ENCODE peak calls at places on chromosomes 13 and 19, in five cellular contexts. F, Q, B, S and Y are unnamed samples.

GRCh38 chr19:52748336-52748950 is 13.6 kb upstream of the ZNF611 start:
- DNase-seq in Q (peak), S (peak), F (peak), B (peak), Y (no peak)

GRCh38 chr19:41792513-41793413 is 3.6 kb upstream of the CEACAM3 start:
- DNase-seq in F (peak), S (peak), Q (peak), B (no peak), Y (peak)

GRCh38 chr19:39196860-39197562 is at the start of gene NCCRP1:
- DNase-seq in S (peak), B (no peak), F (no peak), Q (no peak), Y (no peak)

GRCh38 chr13:99057310-99057975 is 79.6 kb upstream of the DOCK9 start:
- DNase-seq in F (peak), Q (peak), S (no peak), B (peak), Y (no peak)

GRCh38 chr13:79810671-79811070 is 329.7 kb downstream of the NDFIP2 start:
- DNase-seq in F (peak), Q (peak), B (peak), S (peak), Y (no peak)

GRCh38 chr19:18674616-18675015 is 8.9 kb upstream of the CRTC1 start:
- DNase-seq in F (peak), S (no peak), B (peak), Q (no peak), Y (no peak)

GRCh38 chr19:17755977-17756670 is 4.8 kb downstream of the FCHO1 start:
- DNase-seq in F (peak), B (peak), Q (peak), S (peak), Y (peak)

GRCh38 chr19:7294571-7295212 is 478 bp upstream of the INSR start:
- DNase-seq in F (peak), Q (peak), S (peak), B (peak), Y (peak)

GRCh38 chr13:26433776-26434175 is 123.7 kb upstream of the WASF3 start:
- DNase-seq in B (no peak), S (no peak), Q (no peak), F (no peak), Y (no peak)

GRCh38 chr13:102799544-102800144 is 725 bp downstream of the BIVM start:
- DNase-seq in F (peak), S (peak), B (peak), Q (peak), Y (no peak)

GRCh38 chr13:70758932-70759331 is 650.7 kb upstream of the KLHL1 start:
- DNase-seq in S (no peak), Q (no peak), F (no peak), B (no peak), Y (no peak)

GRCh38 chr19:13692096-13692495 is 72.2 kb upstream of the MRI1 start:
- DNase-seq in S (no peak), F (peak), Q (peak), B (no peak), Y (no peak)

GRCh38 chr13:75541287-75541686 is 3.6 kb upstream of the COMMD6 start:
- DNase-seq in F (peak), B (peak), Q (no peak), S (no peak), Y (no peak)

GRCh38 chr19:22422220-22422619 is at the start of gene ZNF98:
- DNase-seq in S (no peak), B (no peak), Q (peak), F (no peak), Y (no peak)

GRCh38 chr13:113903912-113904311 is 40.0 kb upstream of the GAS6 start:
- DNase-seq in Q (no peak), F (no peak), B (no peak), S (no peak), Y (peak)

GRCh38 chr13:46617382-46617781 is 64.4 kb downstream of the LRCH1 start:
- DNase-seq in Q (peak), B (no peak), S (no peak), F (peak), Y (no peak)

GRCh38 chr13:95296326-95296939 is 4.8 kb downstream of the ABCC4 start:
- DNase-seq in S (peak), F (no peak), Q (no peak), B (no peak), Y (peak)

GRCh38 chr19:36051236-36051635 is 2.8 kb downstream of the THAP8 start:
- DNase-seq in F (no peak), S (peak), B (no peak), Q (no peak), Y (no peak)

GRCh38 chr13:83691966-83692365 is 190.3 kb downstream of the SLITRK1 start:
- DNase-seq in B (no peak), Q (peak), F (no peak), S (no peak), Y (no peak)

GRCh38 chr13:56515441-56515840 is 625.3 kb upstream of the PRR20A start:
- DNase-seq in F (no peak), S (no peak), B (peak), Q (no peak), Y (no peak)

GRCh38 chr19:543912-544608 is at the start of gene GZMM:
- DNase-seq in S (no peak), F (no peak), Q (no peak), B (no peak), Y (no peak)

GRCh38 chr19:3322199-3322978 is 44.0 kb upstream of the NFIC start:
- DNase-seq in S (no peak), Q (no peak), F (no peak), B (no peak), Y (no peak)

GRCh38 chr13:29886446-29886845 is 36.0 kb upstream of the UBL3 start:
- DNase-seq in Q (no peak), S (no peak), B (no peak), F (no peak), Y (no peak)

GRCh38 chr19:4639531-4640246 is 373 bp downstream of the TNFAIP8L1 start:
- DNase-seq in F (no peak), B (no peak), S (no peak), Q (no peak), Y (peak)

GRCh38 chr13:79990048-79990447 is 350.9 kb downstream of the SPRY2 start:
- DNase-seq in S (no peak), Q (no peak), F (peak), B (peak), Y (no peak)

GRCh38 chr19:42042455-42043170 is 27.4 kb downstream of the GRIK5 start:
- DNase-seq in F (no peak), Q (no peak), B (no peak), S (no peak), Y (no peak)

GRCh38 chr13:64510698-64511097 is 2719.4 kb downstream of the PCDH9 start:
- DNase-seq in B (no peak), F (no peak), S (no peak), Q (no peak), Y (no peak)

GRCh38 chr13:44715287-44716224 is 139.4 kb upstream of the TSC22D1 start:
- DNase-seq in S (no peak), B (no peak), F (no peak), Q (no peak), Y (no peak)

GRCh38 chr19:7263066-7263465 is 31.1 kb downstream of the INSR start:
- DNase-seq in B (no peak), S (no peak), Q (no peak), F (no peak), Y (no peak)

GRCh38 chr13:111546921-111547675 is 226.7 kb downstream of the TEX29 start:
- DNase-seq in S (no peak), Q (no peak), B (no peak), F (no peak), Y (no peak)

DNA sequence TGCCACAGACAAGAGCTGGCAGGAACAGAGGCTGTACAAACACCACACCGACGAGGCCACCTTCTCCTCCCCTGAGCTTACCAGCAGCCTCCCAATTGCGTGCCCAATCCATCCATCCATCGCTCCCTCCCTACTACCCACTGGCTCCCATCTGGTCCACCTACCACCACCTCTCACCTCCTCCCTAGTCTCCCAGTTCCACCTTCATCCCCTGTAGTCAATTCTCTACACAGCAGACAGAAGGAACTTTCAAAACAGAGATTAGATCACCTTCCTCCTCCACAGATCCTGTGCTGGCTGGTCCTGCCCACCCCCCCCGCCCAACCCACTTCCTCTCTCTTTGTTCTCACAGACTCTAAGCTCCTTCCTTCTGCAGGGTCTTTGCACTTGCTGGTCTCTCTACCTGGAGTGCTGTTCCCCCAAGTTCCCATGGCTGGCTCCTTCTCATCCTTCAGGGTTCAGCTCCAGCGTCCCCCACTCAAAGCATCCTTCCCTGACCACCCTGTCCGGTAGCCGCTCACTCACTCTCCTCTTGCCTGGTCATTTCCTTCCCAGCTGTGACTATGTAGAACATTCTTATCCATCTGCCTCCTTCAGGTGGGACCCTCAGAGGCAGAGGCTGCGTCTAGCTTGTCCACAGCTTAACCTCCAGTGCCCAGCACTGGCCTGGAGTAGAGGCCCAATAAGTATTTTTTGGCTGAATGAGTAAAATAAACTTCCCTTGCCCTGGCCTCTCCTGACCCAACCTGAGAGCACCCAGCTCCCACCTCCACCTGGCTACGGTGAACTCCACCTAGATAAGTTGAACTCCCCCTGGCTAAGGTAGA is 23.0 kb downstream of the PIN1 start:
- DNase-seq in B (no peak), S (no peak), Q (no peak), F (no peak), Y (no peak)
- H3K9ac ChIP-seq in B (no peak), S (no peak), Q (no peak), F (no peak), Y (no peak)

GRCh38 chr13:112894673-112895481 is 74.1 kb upstream of the MCF2L start:
- DNase-seq in S (peak), Q (no peak), B (no peak), F (no peak), Y (no peak)
- H3K4me3 ChIP-seq in S (peak), Q (no peak), B (peak), F (no peak), Y (peak)

GRCh38 chr19:6092329-6093286 is 17.7 kb downstream of the RFX2 start:
- DNase-seq in F (peak), S (peak), Q (peak), B (peak), Y (peak)
- H3K9ac ChIP-seq in F (peak), S (no peak), Q (peak), B (peak), Y (peak)

GRCh38 chr19:28543244-28543776 is 669.6 kb downstream of the UQCRFS1 start:
- DNase-seq in B (no peak), F (no peak), S (no peak), Q (no peak), Y (no peak)

GRCh38 chr19:28544451-28545261 is 668.3 kb downstream of the UQCRFS1 start:
- DNase-seq in Q (no peak), F (no peak), S (no peak), B (no peak), Y (no peak)

GRCh38 chr19:28541602-28542393 is 671.2 kb downstream of the UQCRFS1 start:
- DNase-seq in B (no peak), Q (no peak), F (no peak), S (no peak), Y (no peak)

GRCh38 chr19:28541029-28541428 is 671.9 kb downstream of the UQCRFS1 start:
- DNase-seq in B (no peak), F (no peak), Q (no peak), S (no peak), Y (no peak)

DNA sequence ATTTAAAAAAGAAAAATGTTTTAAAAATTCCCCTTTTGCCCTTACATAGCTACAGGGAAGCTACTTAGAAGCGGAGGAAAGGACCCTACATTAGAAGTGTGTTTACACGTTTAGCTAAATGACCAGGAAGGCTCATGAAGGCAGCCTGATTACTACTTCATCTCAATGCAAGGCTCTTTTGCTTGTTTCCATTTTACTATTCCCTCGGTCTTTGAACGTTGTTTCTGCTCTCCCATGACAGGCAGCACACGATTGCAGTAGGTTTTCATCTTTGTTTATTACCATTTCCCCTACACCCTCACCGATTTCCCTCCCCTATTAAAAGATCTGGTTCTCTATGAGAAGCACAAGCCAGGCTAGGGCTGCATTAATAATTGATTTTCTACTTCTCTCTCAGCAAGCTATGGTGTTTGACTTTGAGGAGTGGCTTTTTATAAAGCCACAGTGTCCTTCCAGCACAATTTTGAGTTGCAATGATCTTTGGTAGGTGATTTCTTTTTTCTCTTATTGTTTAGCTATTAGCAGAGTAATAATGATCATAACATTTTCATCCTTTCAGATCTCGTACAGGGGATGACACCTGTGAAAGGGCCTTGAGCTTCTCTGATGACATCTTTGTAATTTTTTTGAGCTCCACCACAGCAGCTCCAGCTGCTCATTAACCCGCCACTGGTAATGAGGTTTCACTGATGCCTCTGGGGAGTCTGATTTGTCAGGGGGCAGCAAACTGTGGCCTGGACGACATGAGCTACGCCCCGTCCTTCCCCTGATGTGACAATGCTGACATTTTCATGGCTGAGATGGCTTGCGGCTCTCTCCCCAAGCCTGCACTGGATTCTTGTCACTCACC is 670.3 kb downstream of the UQCRFS1 start:
- DNase-seq in B (no peak), S (no peak), F (no peak), Q (no peak), Y (no peak)
- H3K4me3 ChIP-seq in B (peak), S (no peak), F (no peak), Q (no peak), Y (no peak)